ENCODE peak calls at places on chromosomes 6 and 20, in six cellular contexts. O, M, D, L, E and G are unnamed samples.

GRCh38 chr20:4445780-4446179 is 275.9 kb upstream of the PRND start:
- DNase-seq in O (no peak), M (no peak), D (no peak), L (no peak), E (no peak), G (no peak)

GRCh38 chr6:25968769-25969168 is 6.2 kb downstream of the TRIM38 start:
- DNase-seq in O (peak), M (no peak), D (no peak), L (no peak), E (no peak), G (no peak)

GRCh38 chr6:111598211-111598610 is 7.5 kb downstream of the TRAF3IP2 start:
- DNase-seq in O (peak), M (no peak), D (no peak), L (no peak), E (no peak), G (no peak)

GRCh38 chr6:34562350-34562749 is 6.2 kb upstream of the SPDEF start:
- DNase-seq in O (no peak), M (no peak), D (no peak), L (no peak), E (no peak), G (no peak)

GRCh38 chr6:162713926-162714759 is 13.4 kb downstream of the PRKN start:
- DNase-seq in O (no peak), M (no peak), D (no peak), L (no peak), E (no peak), G (no peak)

GRCh38 chr6:136335736-136336362 is 46.2 kb upstream of the BCLAF1 start:
- DNase-seq in O (peak), M (no peak), D (no peak), L (no peak), E (no peak), G (no peak)

GRCh38 chr20:52936368-52936986 is 35.7 kb upstream of the TSHZ2 start:
- DNase-seq in O (no peak), M (no peak), D (no peak), L (no peak), E (no peak), G (no peak)

GRCh38 chr6:74942130-74942529 is 263.7 kb downstream of the COL12A1 start:
- DNase-seq in O (peak), M (no peak), D (no peak), L (no peak), E (no peak), G (no peak)

GRCh38 chr6:9851541-9852380 is 563.1 kb downstream of the TFAP2A start:
- DNase-seq in O (peak), M (no peak), D (no peak), L (peak), E (no peak), G (no peak)

GRCh38 chr6:44800171-44800671 is 412.7 kb downstream of the CDC5L start:
- DNase-seq in O (peak), M (no peak), D (no peak), L (peak), E (no peak), G (no peak)

GRCh38 chr6:113779656-113780055 is 77.5 kb upstream of the MARCKS start:
- DNase-seq in O (no peak), M (no peak), D (no peak), L (no peak), E (no peak), G (no peak)

GRCh38 chr6:15524736-15525401 is 138.0 kb downstream of the DTNBP1 start:
- DNase-seq in O (no peak), M (no peak), D (no peak), L (no peak), E (no peak), G (peak)

GRCh38 chr6:16694789-16695188 is 66.5 kb downstream of the ATXN1 start:
- DNase-seq in O (no peak), M (no peak), D (no peak), L (no peak), E (no peak), G (no peak)

GRCh38 chr6:112946051-112946450 is 598.9 kb downstream of the RFPL4B start:
- DNase-seq in O (peak), M (no peak), D (no peak), L (no peak), E (no peak), G (no peak)

GRCh38 chr6:152701863-152702401 is 4.2 kb downstream of the MYCT1 start:
- DNase-seq in O (peak), M (no peak), D (no peak), L (no peak), E (no peak), G (no peak)

GRCh38 chr6:150605333-150605732 is 5.6 kb downstream of the PLEKHG1 start:
- DNase-seq in O (no peak), M (no peak), D (no peak), L (no peak), E (no peak), G (no peak)

GRCh38 chr20:60105404-60105803 is 147.2 kb downstream of the CDH26 start:
- DNase-seq in O (no peak), M (no peak), D (no peak), L (no peak), E (no peak), G (peak)

GRCh38 chr6:5208039-5208438 is 52.7 kb downstream of the LYRM4 start:
- DNase-seq in O (peak), M (no peak), D (no peak), L (no peak), E (no peak), G (no peak)

GRCh38 chr6:27136978-27137814 is 110.3 kb upstream of the PRSS16 start:
- DNase-seq in O (no peak), M (no peak), D (no peak), L (no peak), E (no peak), G (no peak)
- TF ChIP-seq POLR2A in O (no peak), M (no peak), D (no peak), L (no peak), E (no peak), G (no peak)

DNA sequence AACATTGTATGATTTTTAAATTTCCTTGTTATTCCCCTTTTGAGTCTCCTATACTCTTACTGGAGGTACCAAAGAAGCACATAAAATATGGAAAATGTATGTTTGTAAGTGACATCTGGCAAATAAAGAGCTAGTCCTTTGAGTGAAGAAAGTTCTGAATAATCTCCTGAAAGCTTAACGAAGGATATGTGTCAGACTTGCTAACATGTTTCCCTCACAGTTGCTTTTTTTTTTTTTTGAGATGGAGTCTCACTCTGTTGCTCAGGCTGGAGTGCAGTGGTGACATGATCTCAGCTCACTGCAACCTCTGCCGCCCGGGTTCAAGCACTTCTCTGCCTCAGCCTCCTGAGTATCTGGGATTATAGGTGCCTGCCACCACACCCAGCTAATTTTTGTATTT is 63.6 kb downstream of the STK4 start:
- DNase-seq in O (no peak), M (no peak), D (no peak), L (no peak), E (no peak), G (no peak)
- TF ChIP-seq POLR2A in O (no peak), M (no peak), D (no peak), L (no peak), E (no peak), G (no peak)

GRCh38 chr6:30960907-30961673 is 20.3 kb downstream of the MUCL3 start:
- DNase-seq in O (peak), M (no peak), D (no peak), L (no peak), E (no peak), G (no peak)

GRCh38 chr6:30957716-30958115 is 16.9 kb downstream of the MUCL3 start:
- DNase-seq in O (no peak), M (no peak), D (no peak), L (no peak), E (no peak), G (no peak)

GRCh38 chr6:30954631-30955366 is 14.0 kb downstream of the MUCL3 start:
- DNase-seq in O (no peak), M (no peak), D (no peak), L (no peak), E (no peak), G (no peak)

GRCh38 chr6:30951907-30952469 is 11.2 kb downstream of the MUCL3 start:
- DNase-seq in O (no peak), M (no peak), D (no peak), L (no peak), E (no peak), G (no peak)

GRCh38 chr6:30955367-30956042 is 14.7 kb downstream of the MUCL3 start:
- DNase-seq in O (peak), M (peak), D (peak), L (no peak), E (peak), G (peak)
- TF ChIP-seq POLR2A in O (no peak), M (no peak), D (no peak), L (no peak), E (no peak), G (no peak)

GRCh38 chr6:108559097-108559883 is 1.4 kb upstream of the FOXO3 start:
- DNase-seq in O (peak), M (peak), D (peak), L (peak), E (peak), G (peak)
- TF ChIP-seq POLR2A in O (peak), M (peak), D (no peak), L (peak), E (peak), G (peak)

GRCh38 chr20:62900052-62900691 is 26.1 kb downstream of the DIDO1 start:
- DNase-seq in O (peak), M (peak), D (peak), L (peak), E (peak), G (no peak)
- TF ChIP-seq POLR2A in O (peak), M (no peak), D (no peak), L (no peak), E (no peak), G (no peak)

DNA sequence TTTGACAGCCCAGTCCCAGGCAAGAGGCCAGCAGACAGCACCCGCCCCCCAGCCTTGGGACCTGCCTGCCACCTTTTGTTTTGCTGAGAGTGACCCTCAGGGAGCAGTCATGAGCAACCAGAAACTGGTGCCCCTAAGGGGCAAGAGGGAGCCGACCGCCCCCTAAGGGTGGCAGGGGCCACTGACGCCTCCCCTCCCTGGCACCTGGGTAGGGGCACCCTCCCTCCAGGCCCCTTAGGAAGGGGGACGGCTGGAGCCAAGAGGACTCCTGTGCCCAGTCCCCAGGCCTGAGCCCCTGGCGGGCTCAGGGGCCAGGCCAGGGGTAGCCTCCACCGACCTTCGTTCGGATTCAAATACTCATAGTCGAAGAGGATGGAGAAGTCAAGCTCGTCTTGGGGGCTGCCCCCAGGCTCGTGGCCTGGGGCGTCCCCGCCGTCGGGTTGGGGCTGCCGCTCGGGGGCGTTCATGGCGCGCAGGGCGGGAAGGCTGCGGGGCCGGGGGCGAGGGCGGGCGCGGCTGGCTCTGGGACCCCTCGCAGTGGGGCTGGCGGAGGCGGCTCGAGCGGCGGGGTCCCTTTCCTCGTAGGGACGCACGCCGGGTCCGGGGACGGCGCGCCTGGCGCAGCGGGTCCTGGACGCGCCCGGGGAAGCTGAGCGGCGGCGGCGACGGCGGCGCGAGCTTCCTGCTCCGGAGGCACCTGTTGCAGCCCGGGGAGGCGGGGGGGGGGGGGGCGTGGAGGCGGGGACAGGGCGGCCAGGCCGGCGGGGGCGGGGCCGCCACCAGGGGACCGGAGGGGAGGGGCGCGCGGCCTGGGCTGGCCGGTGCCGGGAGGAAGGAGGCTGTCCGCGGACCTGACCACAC is at the start of gene NFATC2:
- DNase-seq in O (no peak), M (peak), D (no peak), L (no peak), E (peak), G (no peak)
- TF ChIP-seq POLR2A in O (no peak), M (no peak), D (no peak), L (no peak), E (no peak), G (no peak)

DNA sequence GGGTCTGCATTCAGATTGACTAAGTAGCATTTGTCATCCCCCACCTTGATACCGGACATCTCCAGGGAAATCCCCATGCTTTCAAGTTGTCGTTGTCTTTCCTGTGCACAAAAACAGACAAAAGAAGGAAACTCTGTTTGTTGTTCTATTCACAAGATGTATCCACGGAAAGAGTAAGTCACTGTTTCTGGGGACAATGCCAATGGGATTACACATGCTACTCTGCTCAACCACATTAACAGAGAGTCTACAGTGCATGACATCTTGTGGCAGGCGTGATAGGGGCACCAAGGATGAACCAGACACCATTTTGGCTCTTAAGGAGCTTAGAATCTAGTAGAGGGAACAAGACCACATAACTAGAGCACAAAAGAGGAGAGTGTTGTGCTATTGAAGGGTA is 124.4 kb upstream of the NUP153 start:
- DNase-seq in O (peak), M (no peak), D (peak), L (no peak), E (peak), G (no peak)
- TF ChIP-seq POLR2A in O (no peak), M (no peak), D (no peak), L (no peak), E (no peak), G (no peak)

GRCh38 chr6:135093578-135093977 is 39.0 kb upstream of the HBS1L start:
- DNase-seq in O (no peak), M (no peak), D (no peak), L (no peak), E (no peak), G (no peak)
- TF ChIP-seq POLR2A in O (no peak), M (no peak), D (no peak), L (no peak), E (no peak), G (no peak)

GRCh38 chr6:30779850-30780641 is 35.7 kb upstream of the IER3 start:
- DNase-seq in O (no peak), M (no peak), D (no peak), L (no peak), E (no peak), G (no peak)

GRCh38 chr6:30782425-30783014 is 38.2 kb upstream of the IER3 start:
- DNase-seq in O (peak), M (no peak), D (no peak), L (peak), E (no peak), G (no peak)

GRCh38 chr6:30780642-30780920 is 36.2 kb upstream of the IER3 start:
- DNase-seq in O (no peak), M (no peak), D (no peak), L (no peak), E (no peak), G (no peak)

GRCh38 chr6:30781362-30781696 is 37.0 kb upstream of the IER3 start:
- DNase-seq in O (no peak), M (no peak), D (no peak), L (no peak), E (no peak), G (no peak)

DNA sequence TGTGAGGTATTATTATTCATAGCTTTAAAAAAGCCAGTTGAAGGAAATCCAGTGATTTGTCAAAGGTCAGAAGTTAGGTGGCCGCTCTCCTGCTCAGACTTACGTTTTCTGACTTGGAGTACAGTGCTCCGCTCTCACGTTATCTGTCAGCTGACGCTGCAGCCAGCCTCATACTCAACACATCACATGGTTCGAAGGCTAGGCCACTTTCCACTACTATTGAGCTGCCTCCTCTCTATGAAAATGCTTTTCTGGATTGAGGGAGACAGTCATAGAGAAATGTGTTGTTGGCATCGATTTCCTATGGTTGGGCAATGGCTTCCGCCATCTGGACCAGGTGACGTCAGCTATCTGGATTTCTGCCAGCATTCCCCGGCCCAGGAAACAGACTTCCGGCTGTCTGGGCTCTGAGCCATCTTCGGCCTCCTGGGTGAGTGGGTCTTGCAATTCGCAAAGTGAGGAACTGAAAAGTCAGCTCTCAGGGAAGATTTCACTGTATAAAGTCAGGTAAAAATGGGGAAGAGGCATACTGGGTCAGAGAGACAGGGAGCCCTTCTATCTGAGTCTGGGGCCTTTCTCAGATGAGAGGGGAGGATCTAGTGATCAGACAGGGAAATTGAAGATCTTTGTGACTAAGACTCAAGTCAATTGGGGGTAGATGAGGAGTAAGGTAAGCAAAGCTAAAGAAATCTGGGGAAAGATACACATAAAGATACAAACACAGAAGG is 37.5 kb upstream of the IER3 start:
- DNase-seq in O (peak), M (peak), D (peak), L (peak), E (peak), G (peak)
- TF ChIP-seq POLR2A in O (peak), M (no peak), D (no peak), L (peak), E (peak), G (no peak)

DNA sequence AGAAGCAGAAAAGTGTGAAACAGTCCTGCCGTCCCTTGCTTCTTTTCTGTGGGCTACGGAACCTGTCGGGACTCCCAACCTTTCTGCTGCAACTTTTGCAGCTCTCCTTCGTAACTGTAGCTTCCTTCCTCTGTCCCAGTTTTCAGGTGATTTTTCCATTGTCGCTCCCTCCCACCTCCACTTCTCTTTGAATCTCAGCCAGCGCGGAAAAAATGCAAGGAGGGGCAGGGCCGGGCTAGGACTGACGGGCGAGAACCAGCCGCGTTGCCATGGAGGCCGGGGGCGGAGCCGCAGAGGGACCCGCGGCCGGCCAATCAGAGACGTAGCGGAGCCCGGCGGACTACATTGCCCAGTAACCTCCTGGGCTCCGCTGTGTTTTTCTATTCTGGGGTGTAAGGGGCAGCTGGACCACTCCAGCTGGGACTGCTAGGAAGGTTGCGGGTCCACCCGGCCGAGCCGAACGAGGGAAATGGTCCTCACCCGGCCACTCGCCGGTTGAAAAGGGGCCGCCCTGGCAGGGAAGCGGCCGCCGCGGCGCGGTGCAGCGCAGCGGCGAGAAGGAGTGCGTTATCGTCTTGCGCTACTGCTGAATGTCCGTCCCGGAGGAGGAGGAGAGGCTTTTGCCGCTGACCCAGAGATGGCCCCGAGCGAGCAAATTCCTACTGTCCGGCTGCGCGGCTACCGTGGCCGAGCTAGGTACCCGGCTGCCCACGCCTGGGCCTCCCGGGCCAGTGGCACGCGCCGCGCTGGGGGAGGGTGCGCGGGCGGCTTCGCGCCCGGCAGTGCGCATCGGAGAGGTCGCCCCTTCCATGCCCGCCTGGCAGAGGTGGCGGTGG is at the start of the genes CYP39A1 and SLC25A27:
- DNase-seq in O (peak), M (peak), D (peak), L (peak), E (peak), G (peak)
- TF ChIP-seq POLR2A in O (no peak), M (no peak), D (no peak), L (peak), E (peak), G (no peak)